ENCODE peak calls at places on chromosomes 11 and 22, in eight cellular contexts. One of them, this sample, is unnamed. For H3K36me3, the result is how much of the 10 kb centered on the place peaks cover.

GRCh38 chr22:28978158-28978557 is 83.5 kb downstream of the C22orf31 start:
- DNase-seq in trophoblast cell: peak
- DNase-seq in OCI-LY7: no peak
- DNase-seq in stomach: no peak
- DNase-seq in left ventricle myocardium inferior: peak
- DNase-seq in cardiac muscle cell: peak
- DNase-seq in upper lobe of right lung: no peak
- DNase-seq in K562: peak
- DNase-seq in this sample: peak

GRCh38 chr11:119741369-119742262 is 12.6 kb upstream of the NECTIN1 start:
- DNase-seq in upper lobe of right lung: peak
- DNase-seq in trophoblast cell: peak
- DNase-seq in K562: peak
- DNase-seq in stomach: peak
- DNase-seq in cardiac muscle cell: peak
- DNase-seq in OCI-LY7: peak
- DNase-seq in left ventricle myocardium inferior: peak
- DNase-seq in this sample: peak

GRCh38 chr11:45984192-45984591 is 61.7 kb downstream of the LARGE2 start:
- DNase-seq in K562: no peak
- DNase-seq in left ventricle myocardium inferior: no peak
- DNase-seq in cardiac muscle cell: peak
- DNase-seq in upper lobe of right lung: no peak
- DNase-seq in OCI-LY7: no peak
- DNase-seq in trophoblast cell: no peak
- DNase-seq in stomach: no peak
- DNase-seq in this sample: no peak

GRCh38 chr22:30280495-30280894 is 8.8 kb downstream of the CASTOR1 start:
- DNase-seq in upper lobe of right lung: no peak
- DNase-seq in left ventricle myocardium inferior: no peak
- DNase-seq in stomach: no peak
- DNase-seq in K562: no peak
- DNase-seq in trophoblast cell: no peak
- DNase-seq in cardiac muscle cell: no peak
- DNase-seq in OCI-LY7: no peak
- DNase-seq in this sample: no peak

GRCh38 chr22:43996170-43996980 is 27.7 kb upstream of the PARVB start:
- DNase-seq in cardiac muscle cell: no peak
- DNase-seq in left ventricle myocardium inferior: peak
- DNase-seq in stomach: peak
- DNase-seq in K562: no peak
- DNase-seq in trophoblast cell: no peak
- DNase-seq in OCI-LY7: no peak
- DNase-seq in upper lobe of right lung: peak
- DNase-seq in this sample: peak

GRCh38 chr11:35567737-35568465 is 42.5 kb upstream of the PAMR1 start:
- DNase-seq in cardiac muscle cell: no peak
- DNase-seq in stomach: no peak
- DNase-seq in trophoblast cell: peak
- DNase-seq in left ventricle myocardium inferior: no peak
- DNase-seq in upper lobe of right lung: no peak
- DNase-seq in K562: no peak
- DNase-seq in OCI-LY7: no peak
- DNase-seq in this sample: no peak

GRCh38 chr22:43921361-43921760 is 2.2 kb upstream of the PNPLA3 start:
- DNase-seq in upper lobe of right lung: no peak
- DNase-seq in trophoblast cell: peak
- DNase-seq in stomach: no peak
- DNase-seq in OCI-LY7: no peak
- DNase-seq in cardiac muscle cell: no peak
- DNase-seq in left ventricle myocardium inferior: no peak
- DNase-seq in K562: no peak
- DNase-seq in this sample: no peak

GRCh38 chr11:126202646-126203359 is 8.6 kb downstream of the RPUSD4 start:
- DNase-seq in OCI-LY7: no peak
- DNase-seq in trophoblast cell: no peak
- DNase-seq in cardiac muscle cell: no peak
- DNase-seq in K562: no peak
- DNase-seq in stomach: peak
- DNase-seq in upper lobe of right lung: no peak
- DNase-seq in left ventricle myocardium inferior: no peak
- DNase-seq in this sample: no peak

GRCh38 chr11:112339566-112339965 is 78.9 kb upstream of the PLET1 start:
- DNase-seq in cardiac muscle cell: no peak
- DNase-seq in OCI-LY7: no peak
- DNase-seq in left ventricle myocardium inferior: no peak
- DNase-seq in trophoblast cell: peak
- DNase-seq in K562: no peak
- DNase-seq in stomach: no peak
- DNase-seq in upper lobe of right lung: no peak
- DNase-seq in this sample: no peak

GRCh38 chr11:93024376-93024775 is 54.9 kb downstream of the MTNR1B start:
- DNase-seq in cardiac muscle cell: no peak
- DNase-seq in OCI-LY7: no peak
- DNase-seq in stomach: no peak
- DNase-seq in left ventricle myocardium inferior: no peak
- DNase-seq in upper lobe of right lung: no peak
- DNase-seq in K562: no peak
- DNase-seq in trophoblast cell: no peak
- DNase-seq in this sample: no peak

GRCh38 chr22:29755889-29756288 is 10.9 kb downstream of the ZMAT5 start:
- DNase-seq in left ventricle myocardium inferior: peak
- DNase-seq in stomach: no peak
- DNase-seq in K562: no peak
- DNase-seq in trophoblast cell: no peak
- DNase-seq in upper lobe of right lung: no peak
- DNase-seq in cardiac muscle cell: no peak
- DNase-seq in OCI-LY7: no peak
- DNase-seq in this sample: no peak

GRCh38 chr11:62705401-62705800 is 1.8 kb downstream of the BSCL2 start:
- DNase-seq in stomach: no peak
- DNase-seq in left ventricle myocardium inferior: no peak
- DNase-seq in upper lobe of right lung: peak
- DNase-seq in OCI-LY7: no peak
- DNase-seq in trophoblast cell: no peak
- DNase-seq in cardiac muscle cell: no peak
- DNase-seq in K562: no peak
- DNase-seq in this sample: peak

GRCh38 chr22:43798492-43798891 is 13.6 kb downstream of the EFCAB6 start:
- DNase-seq in upper lobe of right lung: no peak
- DNase-seq in K562: no peak
- DNase-seq in OCI-LY7: peak
- DNase-seq in stomach: no peak
- DNase-seq in left ventricle myocardium inferior: no peak
- DNase-seq in trophoblast cell: no peak
- DNase-seq in cardiac muscle cell: no peak
- DNase-seq in this sample: no peak

GRCh38 chr11:64918056-64918455 is 1.0 kb upstream of the ATG2A start:
- DNase-seq in trophoblast cell: peak
- DNase-seq in K562: peak
- DNase-seq in left ventricle myocardium inferior: no peak
- DNase-seq in cardiac muscle cell: peak
- DNase-seq in stomach: no peak
- DNase-seq in OCI-LY7: peak
- DNase-seq in upper lobe of right lung: no peak
- DNase-seq in this sample: no peak
- H3K4me3 ChIP-seq in trophoblast cell: no peak
- H3K4me3 ChIP-seq in K562: peak
- H3K4me3 ChIP-seq in left ventricle myocardium inferior: peak
- H3K4me3 ChIP-seq in cardiac muscle cell: peak
- H3K4me3 ChIP-seq in stomach: peak
- H3K4me3 ChIP-seq in OCI-LY7: peak
- H3K4me3 ChIP-seq in upper lobe of right lung: peak
- H3K4me3 ChIP-seq in this sample: peak

DNA sequence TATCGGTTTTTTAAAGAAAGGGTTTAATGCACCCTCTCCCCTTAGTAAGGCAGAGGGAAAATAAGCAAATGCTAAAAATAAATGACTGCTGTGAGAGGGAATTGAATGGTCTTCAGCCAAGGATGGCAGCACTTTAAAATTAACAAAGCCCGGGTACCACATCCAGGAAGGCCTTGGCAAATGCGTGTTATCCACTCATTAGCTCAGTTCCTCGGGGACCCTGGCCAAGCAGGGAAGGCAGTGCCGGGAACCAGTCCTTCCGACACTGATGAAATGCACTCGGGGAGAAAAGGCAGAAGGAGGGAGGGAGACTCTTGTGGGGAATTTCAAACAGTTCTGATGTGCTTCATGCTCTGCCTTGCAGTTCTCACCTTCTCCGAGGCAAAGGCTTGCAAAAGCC is 38.3 kb downstream of the CLPB start:
- DNase-seq in cardiac muscle cell: no peak
- DNase-seq in OCI-LY7: no peak
- DNase-seq in stomach: no peak
- DNase-seq in left ventricle myocardium inferior: no peak
- DNase-seq in trophoblast cell: no peak
- DNase-seq in upper lobe of right lung: no peak
- DNase-seq in K562: no peak
- DNase-seq in this sample: no peak
- H3K27ac ChIP-seq in cardiac muscle cell: no peak
- H3K27ac ChIP-seq in OCI-LY7: no peak
- H3K27ac ChIP-seq in stomach: no peak
- H3K27ac ChIP-seq in left ventricle myocardium inferior: no peak
- H3K27ac ChIP-seq in trophoblast cell: no peak
- H3K27ac ChIP-seq in upper lobe of right lung: no peak
- H3K27ac ChIP-seq in K562: no peak
- H3K27ac ChIP-seq in this sample: no peak

GRCh38 chr22:20741008-20741633 is 32.8 kb upstream of the SERPIND1 start:
- DNase-seq in upper lobe of right lung: no peak
- DNase-seq in K562: no peak
- DNase-seq in OCI-LY7: no peak
- DNase-seq in cardiac muscle cell: no peak
- DNase-seq in stomach: no peak
- DNase-seq in left ventricle myocardium inferior: no peak
- DNase-seq in trophoblast cell: peak
- DNase-seq in this sample: no peak

GRCh38 chr22:20741634-20742581 is 32.0 kb upstream of the SERPIND1 start:
- DNase-seq in K562: peak
- DNase-seq in trophoblast cell: peak
- DNase-seq in upper lobe of right lung: no peak
- DNase-seq in cardiac muscle cell: peak
- DNase-seq in OCI-LY7: peak
- DNase-seq in stomach: no peak
- DNase-seq in left ventricle myocardium inferior: no peak
- DNase-seq in this sample: no peak

GRCh38 chr22:20740222-20740951 is 33.5 kb upstream of the SERPIND1 start:
- DNase-seq in K562: no peak
- DNase-seq in left ventricle myocardium inferior: no peak
- DNase-seq in OCI-LY7: no peak
- DNase-seq in stomach: no peak
- DNase-seq in cardiac muscle cell: no peak
- DNase-seq in upper lobe of right lung: no peak
- DNase-seq in trophoblast cell: no peak
- DNase-seq in this sample: no peak

GRCh38 chr22:20744456-20744855 is 29.5 kb upstream of the SERPIND1 start:
- DNase-seq in OCI-LY7: no peak
- DNase-seq in stomach: no peak
- DNase-seq in trophoblast cell: no peak
- DNase-seq in K562: no peak
- DNase-seq in upper lobe of right lung: no peak
- DNase-seq in cardiac muscle cell: no peak
- DNase-seq in left ventricle myocardium inferior: no peak
- DNase-seq in this sample: no peak

DNA sequence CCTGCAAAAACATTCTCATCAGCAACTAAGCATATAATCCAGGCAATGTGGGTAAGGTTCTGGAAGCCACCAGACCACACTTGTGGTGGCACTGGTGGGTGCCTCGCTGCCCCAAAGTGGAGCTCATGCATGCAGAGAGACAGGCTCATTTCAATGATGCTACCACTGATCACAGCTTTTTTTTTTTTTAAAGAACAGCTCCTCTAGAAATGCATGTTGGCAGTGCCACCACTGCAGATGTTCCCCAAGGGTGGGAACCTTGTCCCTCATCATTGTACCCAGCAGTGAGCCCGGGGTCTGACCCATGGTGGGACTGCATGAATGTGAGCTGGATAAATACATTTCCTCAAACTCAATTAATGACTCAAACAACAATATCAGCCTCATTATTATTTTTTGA is 31.1 kb upstream of the SERPIND1 start:
- DNase-seq in left ventricle myocardium inferior: no peak
- DNase-seq in cardiac muscle cell: no peak
- DNase-seq in upper lobe of right lung: no peak
- DNase-seq in stomach: no peak
- DNase-seq in K562: no peak
- DNase-seq in OCI-LY7: no peak
- DNase-seq in trophoblast cell: no peak
- DNase-seq in this sample: no peak
- H3K36me3 ChIP-seq in left ventricle myocardium inferior: half or more
- H3K36me3 ChIP-seq in cardiac muscle cell: under half
- H3K36me3 ChIP-seq in upper lobe of right lung: half or more
- H3K36me3 ChIP-seq in stomach: under half
- H3K36me3 ChIP-seq in K562: half or more
- H3K36me3 ChIP-seq in OCI-LY7: half or more
- H3K36me3 ChIP-seq in trophoblast cell: under half
- H3K36me3 ChIP-seq in this sample: under half

GRCh38 chr22:39583066-39583667 is 12.6 kb downstream of the CACNA1I start:
- DNase-seq in left ventricle myocardium inferior: no peak
- DNase-seq in upper lobe of right lung: no peak
- DNase-seq in trophoblast cell: no peak
- DNase-seq in stomach: no peak
- DNase-seq in OCI-LY7: no peak
- DNase-seq in cardiac muscle cell: no peak
- DNase-seq in K562: no peak
- DNase-seq in this sample: no peak

GRCh38 chr22:39579909-39580571 is 9.5 kb downstream of the CACNA1I start:
- DNase-seq in upper lobe of right lung: no peak
- DNase-seq in cardiac muscle cell: no peak
- DNase-seq in stomach: no peak
- DNase-seq in OCI-LY7: no peak
- DNase-seq in left ventricle myocardium inferior: no peak
- DNase-seq in trophoblast cell: no peak
- DNase-seq in K562: no peak
- DNase-seq in this sample: no peak

GRCh38 chr22:39577900-39578299 is 7.3 kb downstream of the CACNA1I start:
- DNase-seq in K562: no peak
- DNase-seq in stomach: no peak
- DNase-seq in trophoblast cell: no peak
- DNase-seq in OCI-LY7: no peak
- DNase-seq in left ventricle myocardium inferior: no peak
- DNase-seq in upper lobe of right lung: no peak
- DNase-seq in cardiac muscle cell: no peak
- DNase-seq in this sample: no peak

GRCh38 chr22:39581303-39581702 is 10.8 kb downstream of the CACNA1I start:
- DNase-seq in stomach: no peak
- DNase-seq in upper lobe of right lung: no peak
- DNase-seq in left ventricle myocardium inferior: no peak
- DNase-seq in cardiac muscle cell: no peak
- DNase-seq in trophoblast cell: no peak
- DNase-seq in K562: no peak
- DNase-seq in OCI-LY7: no peak
- DNase-seq in this sample: no peak

GRCh38 chr22:39580795-39581194 is 10.2 kb downstream of the CACNA1I start:
- DNase-seq in trophoblast cell: no peak
- DNase-seq in upper lobe of right lung: no peak
- DNase-seq in cardiac muscle cell: no peak
- DNase-seq in K562: no peak
- DNase-seq in OCI-LY7: no peak
- DNase-seq in stomach: no peak
- DNase-seq in left ventricle myocardium inferior: no peak
- DNase-seq in this sample: no peak
- H3K4me3 ChIP-seq in trophoblast cell: no peak
- H3K4me3 ChIP-seq in upper lobe of right lung: no peak
- H3K4me3 ChIP-seq in cardiac muscle cell: no peak
- H3K4me3 ChIP-seq in K562: no peak
- H3K4me3 ChIP-seq in OCI-LY7: no peak
- H3K4me3 ChIP-seq in stomach: no peak
- H3K4me3 ChIP-seq in left ventricle myocardium inferior: no peak
- H3K4me3 ChIP-seq in this sample: no peak